ENCODE peak calls at places on chromosomes 1 and 21, in five cellular contexts. E is epithelial cell of proximal tubule, Q is brain microvascular endothelial cell, C is RWPE1, N is bronchial epithelial cell. Y is an unnamed sample.

GRCh38 chr1:175133693-175134435 is 58.7 kb downstream of the KIAA0040 start:
- DNase-seq in E (no peak), N (no peak), C (no peak), Q (no peak), Y (no peak)

GRCh38 chr1:48003741-48004503 is 6.7 kb upstream of the TRABD2B start:
- DNase-seq in E (no peak), N (no peak), Q (no peak), C (no peak), Y (no peak)

GRCh38 chr1:208043690-208044089 is 132.8 kb upstream of the CD34 start:
- DNase-seq in E (no peak), Q (no peak), N (no peak), C (no peak), Y (no peak)

GRCh38 chr21:45469273-45470086 is 64.5 kb downstream of the COL18A1 start:
- DNase-seq in Q (no peak), C (no peak), N (no peak), E (no peak), Y (no peak)

GRCh38 chr21:23977971-23978370 is 1629.3 kb downstream of the MRPL39 start:
- DNase-seq in C (no peak), Q (no peak), E (no peak), N (peak), Y (no peak)

GRCh38 chr1:162944974-162945639 is 84.1 kb upstream of the CCDC190 start:
- DNase-seq in Q (no peak), C (no peak), N (peak), E (no peak), Y (no peak)

GRCh38 chr1:239952348-239953307 is 139.1 kb upstream of the FMN2 start:
- DNase-seq in E (no peak), Q (peak), C (peak), N (no peak), Y (no peak)

GRCh38 chr1:53016705-53017104 is 45.3 kb upstream of the PODN start:
- DNase-seq in C (no peak), E (no peak), Q (no peak), N (peak), Y (no peak)

GRCh38 chr1:30267856-30268255 is 455.5 kb downstream of the MATN1 start:
- DNase-seq in E (no peak), N (no peak), C (no peak), Q (no peak), Y (no peak)

GRCh38 chr21:35764077-35764476 is 296.2 kb downstream of the SETD4 start:
- DNase-seq in N (no peak), C (no peak), E (no peak), Q (no peak), Y (no peak)

DNA sequence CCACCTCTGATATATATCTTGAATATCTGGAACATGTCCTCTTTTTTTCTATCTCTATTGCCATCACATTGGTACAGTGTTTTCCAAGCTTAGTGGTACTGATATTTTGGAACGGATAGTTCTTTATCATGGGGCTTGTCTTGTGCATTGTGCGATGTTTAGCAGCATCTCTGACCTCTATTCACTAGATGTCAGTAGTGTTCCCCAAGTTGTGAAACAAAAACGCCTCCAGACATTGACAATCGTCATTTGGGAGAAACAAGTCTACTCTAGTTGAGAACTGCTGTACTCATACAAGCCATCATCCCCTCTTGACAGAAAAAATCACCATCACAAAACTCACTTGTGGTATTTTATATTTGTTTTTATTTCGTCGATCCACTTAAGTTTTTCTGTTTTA is 79.7 kb upstream of the CHODL start:
- DNase-seq in E (no peak), Q (no peak), C (peak), N (peak), Y (no peak)
- TF ChIP-seq CTCF in E (no peak), Q (no peak), C (no peak), N (no peak), Y (no peak)

GRCh38 chr1:167409183-167409582 is 109.1 kb downstream of the CD247 start:
- DNase-seq in C (peak), E (no peak), Q (no peak), N (peak), Y (no peak)
- TF ChIP-seq CTCF in C (no peak), E (peak), Q (peak), N (no peak), Y (no peak)

GRCh38 chr1:63189677-63190076 is 132.7 kb upstream of the FOXD3 start:
- DNase-seq in Q (no peak), E (no peak), C (no peak), N (no peak), Y (no peak)
- TF ChIP-seq CTCF in Q (peak), E (peak), C (no peak), N (no peak), Y (no peak)

GRCh38 chr1:17339521-17339920 is 31.5 kb downstream of the PADI4 start:
- DNase-seq in C (no peak), E (no peak), Q (no peak), N (no peak), Y (no peak)
- TF ChIP-seq CTCF in C (no peak), E (no peak), Q (no peak), N (no peak), Y (no peak)